ENCODE peak calls at places on chromosome 1, in six cellular contexts. P is mucosa of descending colon, Q is left lung, G is ovary, S is gastrocnemius medialis, F is psoas muscle. C is an unnamed sample.

GRCh38 chr1:93448292-93448982 is 519 bp downstream of the FNBP1L start:
- DNase-seq in F (peak; percentile 72), G (peak; percentile 77), S (peak; percentile 27), P (peak; percentile 77), Q (peak; percentile 65), C (peak; percentile 77)

GRCh38 chr1:12314328-12314903 is 84.6 kb downstream of the VPS13D start:
- DNase-seq in G (no peak), S (no peak), Q (no peak), F (no peak), P (no peak), C (peak; percentile 7)

GRCh38 chr1:70546726-70547125 is 135.7 kb downstream of the CTH start:
- DNase-seq in S (no peak), P (no peak), G (no peak), Q (no peak), F (no peak), C (no peak)

GRCh38 chr1:17437260-17438175 is 2.0 kb downstream of the RCC2 start:
- DNase-seq in G (peak; percentile 72), Q (peak; percentile 45), P (peak; percentile 45), S (no peak), F (peak; percentile 68), C (peak; percentile 34)

GRCh38 chr1:25217015-25217414 is 15.3 kb downstream of the SYF2 start:
- DNase-seq in S (no peak), Q (no peak), P (no peak), F (no peak), G (no peak), C (no peak)

GRCh38 chr1:246609632-246610031 is 43.4 kb downstream of the CNST start:
- DNase-seq in G (no peak), Q (no peak), S (no peak), F (no peak), P (no peak), C (no peak)

GRCh38 chr1:163565171-163565570 is 243.4 kb downstream of the NUF2 start:
- DNase-seq in P (no peak), Q (no peak), G (no peak), S (no peak), F (no peak), C (no peak)

GRCh38 chr1:111690306-111690617 is 48.9 kb downstream of the INKA2 start:
- DNase-seq in Q (peak; percentile 60), S (no peak), G (no peak), F (no peak), P (peak; percentile 44), C (no peak)

GRCh38 chr1:230171337-230172015 is 104.4 kb downstream of the GALNT2 start:
- DNase-seq in P (no peak), F (no peak), S (no peak), G (no peak), Q (no peak), C (no peak)

GRCh38 chr1:151831256-151831591 is 378 bp downstream of the RORC start:
- DNase-seq in P (no peak), Q (no peak), F (no peak), G (no peak), S (no peak), C (no peak)
- H3K4me3 ChIP-seq in P (no peak overlapping the region), Q (no peak overlapping the region), F (peak overlapping the region; percentile 74), G (no peak overlapping the region), S (peak overlapping the region; percentile 73), C (no peak overlapping the region)

DNA sequence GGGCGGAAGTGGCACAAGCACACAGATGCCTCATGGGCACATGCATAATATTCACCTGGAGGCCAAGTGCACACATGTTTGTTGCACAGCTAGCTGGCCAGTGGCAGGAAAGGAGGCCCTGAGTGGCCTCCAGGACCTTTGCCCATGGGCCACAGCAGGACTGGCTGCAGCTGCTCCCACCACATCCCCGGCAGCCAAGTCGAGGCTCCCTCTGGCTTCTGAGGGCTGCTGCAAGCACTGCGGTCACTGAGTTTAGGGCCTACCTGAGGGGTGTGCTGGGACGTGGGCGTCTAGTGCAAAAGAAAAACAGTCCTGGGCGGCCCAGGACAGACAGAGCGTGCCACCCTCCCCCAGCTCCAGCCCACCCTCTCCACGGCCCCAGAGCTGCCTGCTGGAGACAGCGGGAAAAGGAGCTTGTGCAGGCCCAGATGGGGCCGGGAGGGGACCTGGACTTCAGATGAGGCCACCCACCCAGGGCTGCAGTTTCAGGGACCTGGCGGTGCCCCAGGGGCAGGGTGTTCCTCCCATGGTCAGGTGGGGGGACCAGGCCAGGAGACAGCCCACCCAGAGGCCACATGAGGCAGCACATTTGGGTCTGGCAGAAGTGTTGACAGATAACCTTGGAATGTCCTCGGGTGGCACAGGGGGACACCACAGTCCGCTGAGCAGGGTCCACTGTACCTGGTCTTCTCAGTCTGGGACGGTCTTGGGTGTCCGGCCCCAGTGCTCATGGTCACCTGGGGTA is 265.8 kb upstream of the VAMP3 start:
- DNase-seq in S (no peak), Q (no peak), P (no peak), F (peak; percentile 43), G (no peak), C (no peak)
- H3K4me1 ChIP-seq in S (no peaks in the 10 kb centered on the region), Q (no peaks in the 10 kb centered on the region), P (peaks cover 2% of the 10 kb centered on the region), F (no peaks in the 10 kb centered on the region), G (peaks cover 21% of the 10 kb centered on the region), C (no peaks in the 10 kb centered on the region)

GRCh38 chr1:182331412-182331811 is 60.2 kb downstream of the GLUL start:
- DNase-seq in Q (no peak), S (no peak), P (no peak), F (no peak), G (no peak), C (no peak)
- H3K4me3 ChIP-seq in Q (no peak overlapping the region), S (no peak overlapping the region), P (no peak overlapping the region), F (no peak overlapping the region), G (no peak overlapping the region), C (no peak overlapping the region)

GRCh38 chr1:227761621-227762230 is 26.5 kb downstream of the SNAP47 start:
- DNase-seq in Q (no peak), F (peak; percentile 32), G (no peak), S (no peak), P (no peak), C (no peak)

GRCh38 chr1:227763246-227764018 is 28.2 kb downstream of the SNAP47 start:
- DNase-seq in Q (no peak), P (no peak), G (no peak), F (peak; percentile 28), S (no peak), C (no peak)

GRCh38 chr1:227760377-227760776 is 25.1 kb downstream of the SNAP47 start:
- DNase-seq in Q (no peak), S (no peak), F (peak; percentile 26), P (no peak), G (no peak), C (no peak)

GRCh38 chr1:227764019-227764391 is 28.8 kb downstream of the SNAP47 start:
- DNase-seq in G (no peak), S (no peak), F (peak; percentile 8), P (no peak), Q (no peak), C (no peak)

DNA sequence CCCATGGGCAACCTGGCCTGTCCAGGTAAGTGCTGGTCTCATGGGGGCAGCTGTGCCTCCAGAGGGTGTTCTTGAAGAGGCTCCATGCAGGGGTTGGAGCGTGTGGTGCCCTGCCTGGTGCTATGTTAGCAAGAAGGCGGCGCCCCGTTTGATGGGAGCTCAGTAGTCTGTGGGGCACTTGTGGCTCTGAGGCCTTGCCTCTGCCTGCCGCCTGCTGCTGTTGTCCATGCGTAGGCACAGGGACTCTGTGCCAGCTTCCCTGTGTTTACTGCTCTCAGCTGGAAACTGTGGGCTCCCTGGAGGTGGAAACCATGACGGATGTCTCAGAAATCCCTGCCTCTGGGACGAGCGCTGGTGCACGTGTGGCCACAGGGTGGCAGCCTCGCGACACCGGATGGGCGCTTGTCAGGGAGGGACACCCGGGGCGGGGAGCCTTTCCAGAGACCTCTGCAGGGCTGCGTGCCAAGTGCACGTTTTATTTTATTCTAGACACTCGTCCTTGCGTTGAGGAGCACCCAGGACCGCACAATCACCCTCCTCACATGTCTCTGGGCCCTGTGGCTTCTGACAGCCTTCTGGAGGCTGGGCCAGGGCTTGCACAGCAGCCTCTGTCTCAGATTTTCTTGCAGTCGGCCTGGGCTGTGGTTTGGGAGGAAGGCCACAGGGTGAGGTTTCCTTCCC is 27.1 kb downstream of the SNAP47 start:
- DNase-seq in Q (peak; percentile 83), F (peak; percentile 92), P (peak; percentile 89), S (peak; percentile 71), G (peak; percentile 88), C (peak; percentile 76)
- H3K4me1 ChIP-seq in Q (peaks cover 31% of the 10 kb centered on the region), F (peaks cover 62% of the 10 kb centered on the region), P (peaks cover 21% of the 10 kb centered on the region), S (peaks cover 48% of the 10 kb centered on the region), G (peaks cover 2% of the 10 kb centered on the region), C (no peaks in the 10 kb centered on the region)

GRCh38 chr1:244272471-244273261 is 179.0 kb downstream of the ADSS2 start:
- DNase-seq in G (peak; percentile 78), P (peak; percentile 74), F (peak; percentile 69), S (peak; percentile 32), Q (no peak), C (peak; percentile 79)
- H3K4me3 ChIP-seq in G (no peak overlapping the region), P (no peak overlapping the region), F (no peak overlapping the region), S (no peak overlapping the region), Q (no peak overlapping the region), C (no peak overlapping the region)

GRCh38 chr1:115649964-115650363 is 8.2 kb downstream of the VANGL1 start:
- DNase-seq in F (no peak), P (peak; percentile 50), Q (no peak), G (no peak), S (no peak), C (peak; percentile 32)

GRCh38 chr1:115647000-115647399 is 5.2 kb downstream of the VANGL1 start:
- DNase-seq in Q (no peak), F (no peak), P (peak; percentile 36), G (no peak), S (no peak), C (peak; percentile 25)

GRCh38 chr1:115648717-115649691 is 7.2 kb downstream of the VANGL1 start:
- DNase-seq in G (no peak), F (no peak), S (no peak), P (no peak), Q (no peak), C (no peak)

GRCh38 chr1:115647919-115648597 is 6.3 kb downstream of the VANGL1 start:
- DNase-seq in S (no peak), F (no peak), G (no peak), Q (no peak), P (no peak), C (no peak)

GRCh38 chr1:115647507-115647906 is 5.7 kb downstream of the VANGL1 start:
- DNase-seq in Q (no peak), S (no peak), G (no peak), F (no peak), P (no peak), C (no peak)
- H3K4me1 ChIP-seq in Q (peaks cover 9% of the 10 kb centered on the region), S (peaks cover 5% of the 10 kb centered on the region), G (peaks cover 8% of the 10 kb centered on the region), F (peaks cover 6% of the 10 kb centered on the region), P (peaks cover 52% of the 10 kb centered on the region), C (peaks cover 4% of the 10 kb centered on the region)

C was measured in small intestine.